ENCODE peak calls at places on chromosomes 3 and 15, in four cellular contexts. T is GM04503, F is left cardiac atrium, B is SK-N-SH. Q is an unnamed sample.
A peak's percentile ranks its signal among the peaks of the same experiment; 100 is the strongest.

GRCh38 chr3:158909870-158910269 is 108.0 kb downstream of the MFSD1 start:
- DNase-seq in T (peak; percentile 48), F (no peak), B (no peak), Q (no peak)

GRCh38 chr3:141860086-141860669 is 16.3 kb upstream of the ATP1B3 start:
- DNase-seq in T (no peak), F (no peak), B (no peak), Q (no peak)

GRCh38 chr15:73857193-73857920 is 16.0 kb upstream of the TBC1D21 start:
- DNase-seq in T (no peak), F (no peak), B (no peak), Q (no peak)

GRCh38 chr3:123723527-123724168 is 138.8 kb upstream of the HACD2 start:
- DNase-seq in T (no peak), F (no peak), B (peak; percentile 67), Q (no peak)

GRCh38 chr3:52798978-52799476 is 4.4 kb downstream of the ITIH3 start:
- DNase-seq in T (no peak), F (no peak), B (peak; percentile 59), Q (no peak)

GRCh38 chr15:69855601-69856000 is 242.1 kb downstream of the TLE3 start:
- DNase-seq in T (no peak), F (no peak), B (peak; percentile 46), Q (no peak)

GRCh38 chr3:45592405-45592804 is 2.1 kb upstream of the LIMD1 start:
- DNase-seq in T (no peak), F (no peak), B (no peak), Q (no peak)

GRCh38 chr3:32276279-32276841 is 37.9 kb downstream of the CMTM8 start:
- DNase-seq in T (no peak), F (no peak), B (no peak), Q (no peak)

GRCh38 chr15:53307952-53308624 is 451.4 kb downstream of the WDR72 start:
- DNase-seq in T (no peak), F (no peak), B (no peak), Q (no peak)

GRCh38 chr3:50623840-50624474 is 7.0 kb downstream of the MAPKAPK3 start:
- DNase-seq in T (no peak), F (no peak), B (no peak), Q (no peak)

GRCh38 chr15:29668120-29668602 is 154.1 kb downstream of the TJP1 start:
- DNase-seq in T (no peak), F (peak; percentile 72), B (peak; percentile 82), Q (peak; percentile 73)